ENCODE peak calls at places on chromosomes 11 and 22, in nine cellular contexts. E is D721Med, K is AG09309, L is A549, X is upper lobe of left lung, V is ovary, H is transverse colon, N is GM12865, D is nephron progenitor cell. G is an unnamed sample.

GRCh38 chr11:124123587-124123986 is 8.3 kb downstream of the VWA5A start:
- DNase-seq in E (no peak), K (no peak), L (no peak), X (no peak), V (no peak), H (no peak), N (peak), D (no peak), G (no peak)

GRCh38 chr11:58625086-58625485 is 2.6 kb downstream of the CNTF start:
- DNase-seq in E (no peak), K (no peak), L (no peak), X (no peak), V (no peak), H (no peak), N (no peak), D (no peak), G (no peak)

GRCh38 chr11:57370251-57370650 is 10.7 kb downstream of the PRG3 start:
- DNase-seq in E (no peak), K (peak), L (no peak), X (no peak), V (no peak), H (no peak), N (no peak), D (no peak), G (no peak)

GRCh38 chr11:75314771-75315438 is 36.6 kb downstream of the ARRB1 start:
- DNase-seq in E (no peak), K (no peak), L (no peak), X (no peak), V (no peak), H (no peak), N (no peak), D (no peak), G (no peak)

GRCh38 chr22:28018461-28018927 is 99.4 kb upstream of the PITPNB start:
- DNase-seq in E (no peak), K (no peak), L (no peak), X (peak), V (peak), H (peak), N (no peak), D (no peak), G (no peak)

GRCh38 chr11:19827399-19828135 is 114.9 kb downstream of the NAV2 start:
- DNase-seq in E (no peak), K (no peak), L (peak), X (no peak), V (no peak), H (no peak), N (no peak), D (no peak), G (no peak)

GRCh38 chr11:68978931-68979591 is 1.7 kb downstream of the MRGPRD start:
- DNase-seq in E (no peak), K (no peak), L (no peak), X (peak), V (no peak), H (peak), N (no peak), D (no peak), G (no peak)

GRCh38 chr22:26323013-26323412 is 106.0 kb upstream of the ASPHD2 start:
- DNase-seq in E (no peak), K (no peak), L (no peak), X (no peak), V (no peak), H (no peak), N (no peak), D (no peak), G (no peak)

GRCh38 chr22:27896251-27896650 is 22.8 kb downstream of the PITPNB start:
- DNase-seq in E (no peak), K (no peak), L (no peak), X (no peak), V (no peak), H (peak), N (peak), D (no peak), G (no peak)

GRCh38 chr11:125262825-125263218 is 98.3 kb downstream of the PKNOX2 start:
- DNase-seq in E (no peak), K (no peak), L (no peak), X (no peak), V (peak), H (no peak), N (no peak), D (no peak), G (no peak)

DNA sequence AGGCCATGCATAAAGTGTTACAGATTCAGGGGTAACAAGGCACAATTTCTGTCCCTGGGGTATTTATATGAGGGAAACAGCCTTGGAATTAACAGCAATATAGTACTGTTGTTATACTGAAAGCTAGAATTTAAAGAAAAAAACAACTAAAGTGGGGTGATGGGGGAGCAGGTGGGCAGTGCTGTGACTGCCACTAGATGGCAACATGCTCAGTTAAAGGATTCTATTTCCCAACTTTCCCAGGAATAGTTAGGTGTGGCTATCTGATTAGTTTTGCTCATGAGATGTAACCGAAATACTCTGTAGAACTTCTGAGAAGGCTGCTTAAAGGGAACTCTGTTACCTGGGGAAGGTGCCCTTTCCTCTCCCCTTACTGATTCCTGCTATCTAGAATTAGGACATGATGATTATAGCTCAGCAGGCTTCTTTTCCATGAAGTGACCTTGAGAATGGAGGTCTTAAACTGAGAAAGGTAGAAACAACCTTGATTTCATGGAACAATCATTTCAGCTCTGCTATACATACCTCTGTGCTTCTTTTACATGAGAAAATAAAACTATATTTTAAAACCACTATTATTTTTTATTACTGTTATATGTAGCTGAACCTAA is 102.6 kb downstream of the RELT start:
- DNase-seq in E (no peak), K (no peak), L (peak), X (peak), V (no peak), H (no peak), N (peak), D (no peak), G (no peak)
- TF ChIP-seq CTCF in E (peak), K (peak), L (peak), X (peak), V (no peak), H (peak), N (peak), D (peak), G (peak)

GRCh38 chr22:37180531-37181231 is 7.4 kb downstream of the C1QTNF6 start:
- DNase-seq in E (no peak), K (no peak), L (no peak), X (no peak), V (peak), H (no peak), N (no peak), D (no peak), G (no peak)

GRCh38 chr22:37182949-37183245 is 5.2 kb downstream of the C1QTNF6 start:
- DNase-seq in E (no peak), K (no peak), L (no peak), X (no peak), V (peak), H (no peak), N (no peak), D (no peak), G (no peak)

GRCh38 chr22:37183432-37184379 is 4.3 kb downstream of the C1QTNF6 start:
- DNase-seq in E (no peak), K (no peak), L (no peak), X (no peak), V (peak), H (no peak), N (no peak), D (no peak), G (no peak)

GRCh38 chr22:37181681-37182080 is 6.4 kb downstream of the C1QTNF6 start:
- DNase-seq in E (no peak), K (no peak), L (no peak), X (no peak), V (no peak), H (no peak), N (no peak), D (no peak), G (no peak)

GRCh38 chr22:37182101-37182948 is 5.7 kb downstream of the C1QTNF6 start:
- DNase-seq in E (no peak), K (no peak), L (peak), X (no peak), V (peak), H (no peak), N (no peak), D (no peak), G (no peak)
- TF ChIP-seq CTCF in E (no peak), K (no peak), L (no peak), X (no peak), V (no peak), H (no peak), N (no peak), D (no peak), G (no peak)

GRCh38 chr22:47002692-47003091 is 240.2 kb downstream of the TBC1D22A start:
- DNase-seq in E (no peak), K (no peak), L (no peak), X (no peak), V (no peak), H (no peak), N (no peak), D (no peak), G (no peak)

GRCh38 chr22:46998346-46998745 is 235.9 kb downstream of the TBC1D22A start:
- DNase-seq in E (no peak), K (no peak), L (no peak), X (no peak), V (no peak), H (no peak), N (no peak), D (no peak), G (no peak)

GRCh38 chr22:47000256-47000655 is 237.8 kb downstream of the TBC1D22A start:
- DNase-seq in E (no peak), K (no peak), L (no peak), X (no peak), V (no peak), H (no peak), N (peak), D (no peak), G (no peak)

GRCh38 chr22:47001288-47001687 is 238.8 kb downstream of the TBC1D22A start:
- DNase-seq in E (no peak), K (no peak), L (no peak), X (no peak), V (no peak), H (no peak), N (peak), D (no peak), G (no peak)

DNA sequence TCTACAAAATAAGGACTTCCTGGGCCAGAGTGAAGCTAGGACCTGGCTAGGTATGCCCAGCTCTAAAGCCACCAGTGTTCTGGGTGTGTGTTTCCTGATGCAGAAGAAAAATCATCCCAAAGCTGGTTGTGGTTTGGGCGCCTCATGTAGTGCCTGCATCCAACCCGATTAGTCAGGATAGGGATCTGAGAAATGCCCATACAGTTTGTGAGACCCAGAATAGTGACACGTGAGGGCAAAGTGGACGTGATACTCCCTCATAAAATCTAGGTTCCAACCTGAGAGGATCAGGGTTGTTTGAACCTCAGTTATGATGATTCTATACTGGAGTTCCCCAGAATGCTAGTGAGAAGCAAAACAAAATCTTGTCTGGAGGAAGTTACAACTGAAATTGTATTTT is 238.4 kb downstream of the TBC1D22A start:
- DNase-seq in E (no peak), K (no peak), L (no peak), X (no peak), V (no peak), H (no peak), N (no peak), D (no peak), G (no peak)
- TF ChIP-seq CTCF in E (no peak), K (no peak), L (no peak), X (no peak), V (no peak), H (no peak), N (no peak), D (no peak), G (no peak)

GRCh38 chr11:113448311-113448666 is 26.9 kb downstream of the DRD2 start:
- DNase-seq in E (no peak), K (no peak), L (no peak), X (no peak), V (no peak), H (no peak), N (no peak), D (no peak), G (no peak)

GRCh38 chr11:113446112-113446511 is 29.1 kb downstream of the DRD2 start:
- DNase-seq in E (no peak), K (no peak), L (no peak), X (no peak), V (no peak), H (no peak), N (peak), D (no peak), G (no peak)

GRCh38 chr11:113449743-113450142 is 25.5 kb downstream of the DRD2 start:
- DNase-seq in E (no peak), K (no peak), L (no peak), X (no peak), V (no peak), H (no peak), N (no peak), D (no peak), G (no peak)

GRCh38 chr11:113446938-113447337 is 28.3 kb downstream of the DRD2 start:
- DNase-seq in E (no peak), K (no peak), L (no peak), X (no peak), V (no peak), H (no peak), N (no peak), D (no peak), G (no peak)

GRCh38 chr11:113447621-113448310 is 27.4 kb downstream of the DRD2 start:
- DNase-seq in E (no peak), K (peak), L (no peak), X (no peak), V (no peak), H (no peak), N (peak), D (no peak), G (no peak)
- TF ChIP-seq CTCF in E (no peak), K (no peak), L (no peak), X (no peak), V (no peak), H (no peak), N (no peak), D (no peak), G (no peak)

GRCh38 chr11:62392944-62393628 is 25.7 kb upstream of the SCGB1A1 start:
- DNase-seq in E (no peak), K (no peak), L (peak), X (no peak), V (peak), H (no peak), N (peak), D (no peak), G (no peak)
- TF ChIP-seq CTCF in E (peak), K (no peak), L (peak), X (no peak), V (no peak), H (no peak), N (peak), D (no peak), G (no peak)

DNA sequence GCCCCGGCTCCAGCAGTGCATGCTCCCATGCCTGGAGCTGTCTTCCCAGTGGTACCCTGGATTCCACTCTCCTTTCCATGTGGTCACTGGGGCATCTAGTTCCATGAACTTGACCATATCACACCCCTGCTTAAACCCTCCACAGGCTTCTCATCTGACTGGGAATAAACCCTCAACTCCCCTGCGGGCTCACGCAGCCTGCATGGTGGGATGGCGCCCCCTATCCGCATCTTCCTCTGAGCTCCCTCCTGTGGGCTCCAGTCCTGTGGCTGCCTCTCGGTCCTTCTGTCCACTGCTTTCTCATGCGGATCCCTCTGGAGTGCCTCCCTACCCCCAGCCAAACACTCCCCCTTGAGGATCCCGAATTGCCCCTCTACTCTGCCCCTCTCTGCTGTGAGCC is 41.4 kb upstream of the TTLL12 start:
- DNase-seq in E (peak), K (no peak), L (peak), X (no peak), V (no peak), H (peak), N (peak), D (peak), G (no peak)
- TF ChIP-seq CTCF in E (peak), K (peak), L (peak), X (no peak), V (no peak), H (no peak), N (peak), D (peak), G (peak)

DNA sequence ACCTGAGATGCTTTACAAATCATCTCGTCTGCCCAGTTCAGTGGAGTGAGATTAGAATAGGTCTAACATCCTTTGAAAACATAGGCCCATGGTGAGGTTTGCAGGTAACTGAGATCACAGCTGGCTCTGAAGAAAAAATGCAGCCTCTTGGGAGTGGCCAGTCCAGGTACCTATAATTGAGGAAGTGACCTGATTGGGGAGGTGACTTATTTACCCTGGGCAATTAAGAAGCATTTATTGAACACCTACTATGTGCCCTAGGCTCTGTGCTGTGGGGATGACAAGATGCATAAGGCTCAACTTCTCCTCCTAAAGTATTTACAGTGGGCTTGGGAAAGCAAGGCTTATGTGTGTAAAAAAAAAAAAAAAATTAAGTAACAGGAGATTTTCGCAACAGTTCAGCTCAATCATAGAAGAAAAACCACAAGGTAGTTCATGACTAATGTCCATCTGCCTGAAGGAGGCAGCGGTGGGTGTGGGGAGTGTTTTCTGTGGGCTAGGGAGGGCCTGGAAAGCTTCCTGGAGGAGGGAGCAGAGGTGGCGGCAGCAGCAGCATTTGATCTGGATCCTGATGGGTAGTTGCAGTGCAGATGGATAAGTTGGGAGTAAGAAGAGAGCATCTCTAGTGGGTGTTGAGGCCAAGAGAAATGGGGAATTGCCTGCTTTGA is 16.1 kb downstream of the MICAL2 start:
- DNase-seq in E (no peak), K (no peak), L (no peak), X (peak), V (no peak), H (no peak), N (no peak), D (no peak), G (peak)
- TF ChIP-seq CTCF in E (no peak), K (no peak), L (no peak), X (no peak), V (no peak), H (no peak), N (no peak), D (no peak), G (peak)

GRCh38 chr22:43186272-43187170 is at the start of gene TTLL12:
- DNase-seq in E (no peak), K (no peak), L (peak), X (peak), V (peak), H (peak), N (peak), D (peak), G (no peak)

GRCh38 chr22:43183496-43184263 is 3.3 kb downstream of the TTLL12 start:
- DNase-seq in E (no peak), K (peak), L (no peak), X (no peak), V (no peak), H (no peak), N (no peak), D (no peak), G (no peak)

GRCh38 chr22:43188829-43189545 is 2.1 kb upstream of the TTLL12 start:
- DNase-seq in E (no peak), K (no peak), L (no peak), X (no peak), V (no peak), H (no peak), N (no peak), D (no peak), G (no peak)

GRCh38 chr22:43185860-43186261 is 1.1 kb downstream of the TTLL12 start:
- DNase-seq in E (no peak), K (no peak), L (no peak), X (peak), V (peak), H (peak), N (peak), D (peak), G (no peak)

GRCh38 chr22:43187171-43188099 is 501 bp upstream of the TTLL12 start:
- DNase-seq in E (peak), K (peak), L (peak), X (peak), V (peak), H (peak), N (peak), D (peak), G (peak)
- TF ChIP-seq CTCF in E (peak), K (peak), L (peak), X (peak), V (peak), H (peak), N (peak), D (peak), G (peak)

G was measured in AG09319.